ENCODE peak calls at places on chromosomes 13 and 19, in seven cellular contexts. H, L, V, P, R, M and D are unnamed samples.
A peak's percentile ranks its signal among the peaks of the same experiment; 100 is the strongest.

GRCh38 chr13:108959254-108959653 is 329.8 kb downstream of the MYO16 start:
- DNase-seq in H (no peak), V (no peak), M (no peak), R (peak; percentile 47), P (no peak), L (no peak), D (no peak)

GRCh38 chr13:76225815-76226489 is 589.8 kb downstream of the LMO7 start:
- DNase-seq in R (no peak), V (no peak), M (peak; percentile 42), P (no peak), H (no peak), L (no peak), D (no peak)

GRCh38 chr13:30730526-30730925 is 4.8 kb upstream of the ALOX5AP start:
- DNase-seq in P (no peak), M (no peak), H (peak; percentile 65), V (no peak), R (no peak), L (peak; percentile 56), D (no peak)

GRCh38 chr13:19587635-19588300 is 26.4 kb upstream of the TPTE2 start:
- DNase-seq in P (peak; percentile 80), H (peak; percentile 50), R (peak; percentile 54), L (no peak), V (no peak), M (no peak), D (no peak)

GRCh38 chr19:4499855-4500254 is 18.4 kb downstream of the PLIN4 start:
- DNase-seq in L (peak; percentile 52), M (no peak), P (no peak), H (no peak), R (no peak), V (no peak), D (no peak)

GRCh38 chr13:113852536-113853517 is 11.0 kb downstream of the GAS6 start:
- DNase-seq in L (peak; percentile 50), R (no peak), H (peak; percentile 39), P (no peak), V (no peak), M (peak; percentile 61), D (no peak)

GRCh38 chr13:90696656-90697055 is 650.8 kb upstream of the MIR17HG start:
- DNase-seq in L (no peak), R (peak; percentile 61), V (no peak), P (peak; percentile 15), M (no peak), H (no peak), D (no peak)

GRCh38 chr19:20787766-20788165 is 11.7 kb downstream of the ZNF66 start:
- DNase-seq in R (no peak), V (no peak), M (no peak), L (no peak), H (no peak), P (no peak), D (no peak)

GRCh38 chr19:38737921-38738731 is 6.1 kb downstream of the CAPN12 start:
- DNase-seq in P (no peak), M (no peak), L (peak; percentile 54), H (peak; percentile 51), V (no peak), R (no peak), D (no peak)

GRCh38 chr19:43636121-43636683 is 3.4 kb downstream of the CADM4 start:
- DNase-seq in P (no peak), R (no peak), L (peak; percentile 69), M (no peak), V (no peak), H (peak; percentile 79), D (no peak)

GRCh38 chr13:113209880-113210421 is 538 bp downstream of the CUL4A start:
- DNase-seq in H (peak; percentile 88), L (peak; percentile 83), M (peak; percentile 75), V (no peak), R (peak; percentile 80), P (peak; percentile 79), D (no peak)

GRCh38 chr13:98325724-98326123 is 148.7 kb upstream of the RNF113B start:
- DNase-seq in M (no peak), L (no peak), R (no peak), H (no peak), V (no peak), P (no peak), D (no peak)

GRCh38 chr19:8194528-8195275 is 14.5 kb upstream of the CERS4 start:
- DNase-seq in L (no peak), M (peak; percentile 65), V (no peak), P (no peak), R (no peak), H (peak; percentile 53), D (no peak)

GRCh38 chr19:4206818-4207484 is 22.4 kb upstream of the EBI3 start:
- DNase-seq in H (no peak), R (no peak), L (peak; percentile 68), P (peak; percentile 73), V (no peak), M (no peak), D (no peak)

GRCh38 chr13:49869514-49869913 is 66.6 kb downstream of the SPRYD7 start:
- DNase-seq in M (no peak), H (peak; percentile 83), L (peak; percentile 76), R (no peak), V (no peak), P (peak; percentile 21), D (no peak)

GRCh38 chr19:29844891-29845575 is 33.2 kb downstream of the CCNE1 start:
- DNase-seq in R (peak; percentile 92), M (peak; percentile 96), V (peak; percentile 69), H (peak; percentile 99), L (peak; percentile 97), P (peak; percentile 93), D (peak; percentile 49)

GRCh38 chr19:43774103-43774939 is 6.5 kb downstream of the KCNN4 start:
- DNase-seq in V (no peak), M (peak; percentile 77), L (peak; percentile 96), R (peak; percentile 45), H (peak; percentile 94), P (no peak), D (no peak)

GRCh38 chr19:40416918-40417713 is 3.9 kb upstream of the PRX start:
- DNase-seq in H (peak; percentile 53), R (peak; percentile 36), M (no peak), V (no peak), L (peak; percentile 41), P (no peak), D (no peak)

GRCh38 chr13:37602743-37603381 is 4.3 kb upstream of the POSTN start:
- DNase-seq in L (no peak), R (peak; percentile 41), H (no peak), M (no peak), P (peak; percentile 53), V (no peak), D (no peak)

GRCh38 chr13:101649490-101650126 is 197.1 kb downstream of the ITGBL1 start:
- DNase-seq in H (no peak), L (no peak), P (no peak), M (no peak), R (peak; percentile 94), V (peak; percentile 79), D (no peak)

GRCh38 chr19:43700368-43701015 is 15.4 kb upstream of the IRGC start:
- DNase-seq in H (no peak), R (peak; percentile 76), V (no peak), P (peak; percentile 21), M (no peak), L (no peak), D (peak; percentile 45)

GRCh38 chr19:42846597-42846996 is 32.9 kb downstream of the PSG1 start:
- DNase-seq in R (peak; percentile 34), L (no peak), V (no peak), H (no peak), M (no peak), P (no peak), D (no peak)

GRCh38 chr19:2045501-2046045 is 5.5 kb downstream of the MKNK2 start:
- DNase-seq in V (no peak), M (no peak), P (no peak), H (no peak), L (peak; percentile 57), R (no peak), D (no peak)
- H3K4me3 ChIP-seq in V (no peak overlapping the region), M (no peak overlapping the region), P (no peak overlapping the region), H (no peak overlapping the region), L (no peak overlapping the region), R (no peak overlapping the region), D (no peak overlapping the region)

GRCh38 chr19:1441677-1442438 is 3.7 kb downstream of the RPS15 start:
- DNase-seq in L (peak; percentile 59), V (no peak), R (no peak), H (no peak), P (no peak), M (no peak), D (no peak)

GRCh38 chr19:1438035-1438932 is at the start of gene RPS15:
- DNase-seq in R (peak; percentile 95), P (peak; percentile 96), H (peak; percentile 97), L (peak; percentile 98), V (peak; percentile 62), M (peak; percentile 99), D (peak; percentile 80)

GRCh38 chr19:1441022-1441426 is 2.8 kb downstream of the RPS15 start:
- DNase-seq in M (no peak), V (no peak), R (no peak), L (no peak), H (no peak), P (no peak), D (no peak)

GRCh38 chr19:1438933-1439358 is 750 bp downstream of the RPS15 start:
- DNase-seq in V (no peak), L (peak; percentile 80), M (no peak), P (no peak), H (no peak), R (no peak), D (no peak)

GRCh38 chr19:1440418-1440801 is 2.2 kb downstream of the RPS15 start:
- DNase-seq in H (no peak), V (no peak), L (no peak), R (no peak), P (no peak), M (no peak), D (no peak)
- H3K4me3 ChIP-seq in H (no peak overlapping the region), V (no peak overlapping the region), L (no peak overlapping the region), R (no peak overlapping the region), P (peak overlapping the region; percentile 85), M (no peak overlapping the region), D (no peak overlapping the region)

GRCh38 chr19:694481-695349 is 537 bp downstream of the PRSS57 start:
- DNase-seq in L (peak; percentile 64), P (no peak), M (no peak), R (no peak), H (no peak), V (no peak), D (no peak)
- H3K4me3 ChIP-seq in L (no peak overlapping the region), P (no peak overlapping the region), M (no peak overlapping the region), R (no peak overlapping the region), H (no peak overlapping the region), V (no peak overlapping the region), D (no peak overlapping the region)

GRCh38 chr19:6533746-6534418 is 3.1 kb downstream of the TNFSF9 start:
- DNase-seq in V (no peak), P (no peak), R (peak; percentile 19), M (no peak), L (peak; percentile 83), H (peak; percentile 62), D (no peak)

GRCh38 chr19:6533000-6533328 is 2.1 kb downstream of the TNFSF9 start:
- DNase-seq in M (no peak), L (no peak), H (peak; percentile 62), P (no peak), V (no peak), R (no peak), D (no peak)

GRCh38 chr19:6531163-6531955 is 533 bp downstream of the TNFSF9 start:
- DNase-seq in L (no peak), R (no peak), P (no peak), V (no peak), H (peak; percentile 47), M (peak; percentile 68), D (no peak)

GRCh38 chr19:6531956-6532243 is 1.1 kb downstream of the TNFSF9 start:
- DNase-seq in M (no peak), H (no peak), R (no peak), L (peak; percentile 60), V (no peak), P (no peak), D (no peak)

GRCh38 chr19:6532244-6532999 is 1.6 kb downstream of the TNFSF9 start:
- DNase-seq in H (peak; percentile 47), P (no peak), R (peak; percentile 30), L (peak; percentile 63), V (no peak), M (no peak), D (no peak)
- H3K4me3 ChIP-seq in H (no peak overlapping the region), P (peak overlapping the region; percentile 94), R (peak overlapping the region; percentile 93), L (peak overlapping the region; percentile 61), V (peak overlapping the region; percentile 75), M (no peak overlapping the region), D (no peak overlapping the region)